ENCODE peak calls at places on chromosomes 13 and 19, in seven cellular contexts. One of them, this sample, is unnamed.

GRCh38 chr13:32940601-32941000 is 75.6 kb upstream of the KL start:
- DNase-seq in stimulated activated CD4-positive, alpha-beta T cell treated with anti-CD3 and anti-CD28 coated beads, Interleukin-2, amount 100 ng/mL, for 4 hours: no peak
- DNase-seq in T-cell: no peak
- DNase-seq in naive thymus-derived CD8-positive, alpha-beta T cell: no peak
- DNase-seq in GDM1: peak; percentile 83
- DNase-seq in cerebellar cortex: peak; percentile 5
- DNase-seq in A549: no peak
- DNase-seq in this sample: no peak

GRCh38 chr13:73929287-73929932 is 204.8 kb downstream of the KLF12 start:
- DNase-seq in cerebellar cortex: no peak
- DNase-seq in GDM1: no peak
- DNase-seq in naive thymus-derived CD8-positive, alpha-beta T cell: no peak
- DNase-seq in stimulated activated CD4-positive, alpha-beta T cell treated with anti-CD3 and anti-CD28 coated beads, Interleukin-2, amount 100 ng/mL, for 4 hours: no peak
- DNase-seq in A549: no peak
- DNase-seq in T-cell: no peak
- DNase-seq in this sample: no peak

GRCh38 chr13:31881495-31881882 is 142.2 kb downstream of the RXFP2 start:
- DNase-seq in cerebellar cortex: no peak
- DNase-seq in GDM1: no peak
- DNase-seq in A549: no peak
- DNase-seq in T-cell: no peak
- DNase-seq in naive thymus-derived CD8-positive, alpha-beta T cell: no peak
- DNase-seq in stimulated activated CD4-positive, alpha-beta T cell treated with anti-CD3 and anti-CD28 coated beads, Interleukin-2, amount 100 ng/mL, for 4 hours: no peak
- DNase-seq in this sample: no peak

GRCh38 chr19:35350591-35350990 is 2.9 kb downstream of the FFAR1 start:
- DNase-seq in T-cell: no peak
- DNase-seq in cerebellar cortex: no peak
- DNase-seq in GDM1: no peak
- DNase-seq in stimulated activated CD4-positive, alpha-beta T cell treated with anti-CD3 and anti-CD28 coated beads, Interleukin-2, amount 100 ng/mL, for 4 hours: no peak
- DNase-seq in A549: no peak
- DNase-seq in naive thymus-derived CD8-positive, alpha-beta T cell: no peak
- DNase-seq in this sample: peak; percentile 69

GRCh38 chr13:32528358-32528757 is 10.2 kb downstream of the N4BP2L2 start:
- DNase-seq in T-cell: no peak
- DNase-seq in naive thymus-derived CD8-positive, alpha-beta T cell: no peak
- DNase-seq in stimulated activated CD4-positive, alpha-beta T cell treated with anti-CD3 and anti-CD28 coated beads, Interleukin-2, amount 100 ng/mL, for 4 hours: no peak
- DNase-seq in GDM1: no peak
- DNase-seq in cerebellar cortex: no peak
- DNase-seq in A549: no peak
- DNase-seq in this sample: no peak

GRCh38 chr13:53466576-53466975 is 438.0 kb downstream of the OLFM4 start:
- DNase-seq in stimulated activated CD4-positive, alpha-beta T cell treated with anti-CD3 and anti-CD28 coated beads, Interleukin-2, amount 100 ng/mL, for 4 hours: no peak
- DNase-seq in cerebellar cortex: no peak
- DNase-seq in T-cell: no peak
- DNase-seq in A549: no peak
- DNase-seq in GDM1: no peak
- DNase-seq in naive thymus-derived CD8-positive, alpha-beta T cell: no peak
- DNase-seq in this sample: no peak

GRCh38 chr13:61727714-61728275 is 312.1 kb upstream of the PCDH20 start:
- DNase-seq in GDM1: no peak
- DNase-seq in A549: no peak
- DNase-seq in T-cell: no peak
- DNase-seq in stimulated activated CD4-positive, alpha-beta T cell treated with anti-CD3 and anti-CD28 coated beads, Interleukin-2, amount 100 ng/mL, for 4 hours: no peak
- DNase-seq in cerebellar cortex: no peak
- DNase-seq in naive thymus-derived CD8-positive, alpha-beta T cell: no peak
- DNase-seq in this sample: no peak

GRCh38 chr19:53365134-53365898 is at the start of gene ZNF525:
- DNase-seq in A549: no peak
- DNase-seq in stimulated activated CD4-positive, alpha-beta T cell treated with anti-CD3 and anti-CD28 coated beads, Interleukin-2, amount 100 ng/mL, for 4 hours: peak; percentile 96
- DNase-seq in naive thymus-derived CD8-positive, alpha-beta T cell: peak; percentile 98
- DNase-seq in T-cell: peak; percentile 97
- DNase-seq in cerebellar cortex: peak; percentile 94
- DNase-seq in GDM1: peak; percentile 81
- DNase-seq in this sample: peak; percentile 95

GRCh38 chr19:29216021-29216420 is 3.1 kb upstream of the UQCRFS1 start:
- DNase-seq in naive thymus-derived CD8-positive, alpha-beta T cell: no peak
- DNase-seq in A549: no peak
- DNase-seq in stimulated activated CD4-positive, alpha-beta T cell treated with anti-CD3 and anti-CD28 coated beads, Interleukin-2, amount 100 ng/mL, for 4 hours: no peak
- DNase-seq in cerebellar cortex: no peak
- DNase-seq in T-cell: no peak
- DNase-seq in GDM1: no peak
- DNase-seq in this sample: no peak

GRCh38 chr19:32407004-32407992 is 1.7 kb downstream of the DPY19L3 start:
- DNase-seq in A549: no peak
- DNase-seq in stimulated activated CD4-positive, alpha-beta T cell treated with anti-CD3 and anti-CD28 coated beads, Interleukin-2, amount 100 ng/mL, for 4 hours: no peak
- DNase-seq in GDM1: no peak
- DNase-seq in T-cell: no peak
- DNase-seq in naive thymus-derived CD8-positive, alpha-beta T cell: no peak
- DNase-seq in cerebellar cortex: peak; percentile 25
- DNase-seq in this sample: no peak

GRCh38 chr13:77767413-77767812 is 69.9 kb downstream of the SLAIN1 start:
- DNase-seq in stimulated activated CD4-positive, alpha-beta T cell treated with anti-CD3 and anti-CD28 coated beads, Interleukin-2, amount 100 ng/mL, for 4 hours: no peak
- DNase-seq in naive thymus-derived CD8-positive, alpha-beta T cell: no peak
- DNase-seq in T-cell: no peak
- DNase-seq in A549: no peak
- DNase-seq in cerebellar cortex: peak; percentile 16
- DNase-seq in GDM1: peak; percentile 66
- DNase-seq in this sample: no peak

GRCh38 chr13:23622991-23623390 is 52.8 kb downstream of the TNFRSF19 start:
- DNase-seq in A549: no peak
- DNase-seq in GDM1: no peak
- DNase-seq in stimulated activated CD4-positive, alpha-beta T cell treated with anti-CD3 and anti-CD28 coated beads, Interleukin-2, amount 100 ng/mL, for 4 hours: no peak
- DNase-seq in T-cell: no peak
- DNase-seq in naive thymus-derived CD8-positive, alpha-beta T cell: no peak
- DNase-seq in cerebellar cortex: no peak
- DNase-seq in this sample: no peak

GRCh38 chr13:21825186-21825585 is 154.3 kb downstream of the FGF9 start:
- DNase-seq in stimulated activated CD4-positive, alpha-beta T cell treated with anti-CD3 and anti-CD28 coated beads, Interleukin-2, amount 100 ng/mL, for 4 hours: no peak
- DNase-seq in cerebellar cortex: no peak
- DNase-seq in naive thymus-derived CD8-positive, alpha-beta T cell: no peak
- DNase-seq in A549: no peak
- DNase-seq in GDM1: no peak
- DNase-seq in T-cell: no peak
- DNase-seq in this sample: no peak

GRCh38 chr19:18379803-18380747 is 5.9 kb upstream of the GDF15 start:
- DNase-seq in naive thymus-derived CD8-positive, alpha-beta T cell: no peak
- DNase-seq in cerebellar cortex: no peak
- DNase-seq in GDM1: no peak
- DNase-seq in A549: peak; percentile 84
- DNase-seq in stimulated activated CD4-positive, alpha-beta T cell treated with anti-CD3 and anti-CD28 coated beads, Interleukin-2, amount 100 ng/mL, for 4 hours: no peak
- DNase-seq in T-cell: no peak
- DNase-seq in this sample: no peak

GRCh38 chr13:105773887-105774538 is 761.4 kb downstream of the EFNB2 start:
- DNase-seq in GDM1: no peak
- DNase-seq in stimulated activated CD4-positive, alpha-beta T cell treated with anti-CD3 and anti-CD28 coated beads, Interleukin-2, amount 100 ng/mL, for 4 hours: no peak
- DNase-seq in T-cell: no peak
- DNase-seq in naive thymus-derived CD8-positive, alpha-beta T cell: no peak
- DNase-seq in A549: peak; percentile 5
- DNase-seq in cerebellar cortex: no peak
- DNase-seq in this sample: no peak

GRCh38 chr19:3697094-3697493 is 3.2 kb downstream of the PIP5K1C start:
- DNase-seq in stimulated activated CD4-positive, alpha-beta T cell treated with anti-CD3 and anti-CD28 coated beads, Interleukin-2, amount 100 ng/mL, for 4 hours: no peak
- DNase-seq in A549: no peak
- DNase-seq in naive thymus-derived CD8-positive, alpha-beta T cell: no peak
- DNase-seq in T-cell: no peak
- DNase-seq in cerebellar cortex: no peak
- DNase-seq in GDM1: no peak
- DNase-seq in this sample: no peak